ENCODE peak calls at places on chromosomes 5 and 9, in four cellular contexts. Y is uterus, G is psoas muscle, E is D341Med. N is an unnamed sample.

GRCh38 chr9:126962336-126962735 is 47.8 kb downstream of the RALGPS1 start:
- DNase-seq in Y (no peak), E (no peak), G (no peak), N (no peak)

GRCh38 chr5:4804619-4805211 is 335.4 kb upstream of the ADAMTS16 start:
- DNase-seq in Y (no peak), E (peak), G (no peak), N (no peak)

GRCh38 chr5:169279125-169279524 is 21.8 kb downstream of the SLIT3 start:
- DNase-seq in Y (no peak), G (no peak), E (no peak), N (peak)

GRCh38 chr5:150114773-150115408 is 28.5 kb upstream of the CSF1R start:
- DNase-seq in Y (peak), E (no peak), G (no peak), N (no peak)

GRCh38 chr9:71446499-71447411 is 321.6 kb downstream of the CEMIP2 start:
- DNase-seq in G (peak), E (peak), Y (no peak), N (peak)

GRCh38 chr5:113512341-113512740 is 1.2 kb upstream of the YTHDC2 start:
- DNase-seq in E (no peak), G (no peak), Y (no peak), N (no peak)

GRCh38 chr9:27248702-27249101 is 48.2 kb downstream of the EQTN start:
- DNase-seq in Y (no peak), E (no peak), G (no peak), N (no peak)

GRCh38 chr5:137828192-137828591 is 39.5 kb upstream of the MYOT start:
- DNase-seq in E (no peak), G (peak), Y (no peak), N (no peak)

GRCh38 chr9:38255599-38255998 is 136.9 kb upstream of the ALDH1B1 start:
- DNase-seq in Y (no peak), G (no peak), E (no peak), N (no peak)

GRCh38 chr5:15850536-15850935 is 329.1 kb downstream of the MARCHF11 start:
- DNase-seq in Y (no peak), E (no peak), G (no peak), N (no peak)

GRCh38 chr9:95091971-95092320 is 225.6 kb downstream of the FANCC start:
- DNase-seq in E (no peak), G (no peak), Y (no peak), N (peak)

GRCh38 chr5:159550951-159551350 is 220.7 kb upstream of the IL12B start:
- DNase-seq in G (no peak), E (no peak), Y (no peak), N (no peak)

GRCh38 chr5:151115272-151115905 is 34.6 kb upstream of the TNIP1 start:
- DNase-seq in G (peak), E (peak), Y (peak), N (peak)

GRCh38 chr9:123387686-123388085 is 31.7 kb downstream of the CRB2 start:
- DNase-seq in E (no peak), G (no peak), Y (no peak), N (no peak)

GRCh38 chr5:96876292-96876850 is at the start of gene ERAP2:
- DNase-seq in Y (no peak), E (no peak), G (no peak), N (peak)

GRCh38 chr5:95057610-95058009 is 227.3 kb downstream of the MCTP1 start:
- DNase-seq in G (no peak), Y (no peak), E (no peak), N (no peak)

GRCh38 chr9:21802418-21803000 is at the start of gene MTAP:
- DNase-seq in G (peak), E (peak), Y (peak), N (peak)

GRCh38 chr9:78595200-78595945 is 298.4 kb downstream of the PSAT1 start:
- DNase-seq in G (no peak), Y (no peak), E (no peak), N (no peak)

GRCh38 chr5:168353216-168353957 is 61.9 kb downstream of the WWC1 start:
- DNase-seq in G (no peak), Y (no peak), E (no peak), N (no peak)

GRCh38 chr9:15373201-15373530 is 49.5 kb upstream of the SNAPC3 start:
- DNase-seq in E (no peak), Y (no peak), G (no peak), N (no peak)

GRCh38 chr5:124528838-124529237 is 217.6 kb downstream of the ZNF608 start:
- DNase-seq in Y (no peak), E (no peak), G (no peak), N (no peak)

GRCh38 chr9:121192959-121193645 is 8.6 kb downstream of the RAB14 start:
- DNase-seq in Y (no peak), E (no peak), G (no peak), N (no peak)

GRCh38 chr5:141172381-141173204 is at the start of gene PCDHB7:
- DNase-seq in E (no peak), Y (peak), G (no peak), N (peak)

GRCh38 chr5:30781642-30782041 is 411.8 kb upstream of the CDH6 start:
- DNase-seq in E (no peak), G (no peak), Y (no peak), N (no peak)

GRCh38 chr9:94625835-94626234 is 13.5 kb downstream of the FBP1 start:
- DNase-seq in Y (no peak), E (no peak), G (no peak), N (peak)

GRCh38 chr9:95935861-95936578 is 60.5 kb downstream of the ERCC6L2 start:
- DNase-seq in G (no peak), E (no peak), Y (no peak), N (no peak)

GRCh38 chr5:19531374-19531952 is 456.5 kb downstream of the CDH18 start:
- DNase-seq in Y (no peak), E (no peak), G (no peak), N (peak)

GRCh38 chr9:137243626-137244485 is 2.8 kb downstream of the TUBB4B start:
- DNase-seq in E (no peak), Y (no peak), G (no peak), N (peak)

GRCh38 chr5:82635561-82636288 is 357.6 kb upstream of the RPS23 start:
- DNase-seq in E (no peak), Y (no peak), G (no peak), N (peak)

GRCh38 chr5:121008041-121008440 is 543.9 kb downstream of the PRR16 start:
- DNase-seq in Y (no peak), E (no peak), G (no peak), N (no peak)

GRCh38 chr9:129962889-129963703 is 79.9 kb downstream of the FNBP1 start:
- DNase-seq in E (no peak), G (no peak), Y (no peak), N (peak)

GRCh38 chr9:94859226-94859625 is 132.7 kb downstream of the AOPEP start:
- DNase-seq in Y (no peak), E (no peak), G (no peak), N (no peak)

GRCh38 chr9:95085036-95085770 is 232.3 kb downstream of the FANCC start:
- DNase-seq in E (no peak), G (peak), Y (no peak), N (no peak)

GRCh38 chr9:79623799-79624721 is 52.3 kb downstream of the TLE4 start:
- DNase-seq in Y (no peak), E (no peak), G (peak), N (peak)

GRCh38 chr9:11794984-11795383 is 898.2 kb upstream of the TYRP1 start:
- DNase-seq in E (no peak), G (no peak), Y (no peak), N (no peak)

GRCh38 chr9:119391878-119392277 is 22.6 kb upstream of the BRINP1 start:
- DNase-seq in G (no peak), Y (no peak), E (no peak), N (no peak)

GRCh38 chr5:172528440-172528839 is 74.1 kb upstream of the SH3PXD2B start:
- DNase-seq in E (no peak), G (no peak), Y (no peak), N (no peak)

GRCh38 chr9:13064060-13064459 is 215.4 kb downstream of the MPDZ start:
- DNase-seq in G (no peak), Y (no peak), E (peak), N (peak)

GRCh38 chr5:90934091-90934719 is 375.6 kb downstream of the ADGRV1 start:
- DNase-seq in E (no peak), G (no peak), Y (no peak), N (no peak)

N was measured in NCI-H69.